ENCODE peak calls at places on chromosome 15, in four cellular contexts. One of them, this sample, is unnamed.

GRCh38 chr15:67276666-67277065 is 22.1 kb downstream of the IQCH start:
- DNase-seq in lower lobe of right lung: no peak
- DNase-seq in GM12865: no peak
- DNase-seq in fibroblast of pulmonary artery: no peak
- DNase-seq in this sample: no peak

GRCh38 chr15:22918056-22918455 is 62.1 kb downstream of the CYFIP1 start:
- DNase-seq in lower lobe of right lung: no peak
- DNase-seq in GM12865: no peak
- DNase-seq in fibroblast of pulmonary artery: peak; percentile 14
- DNase-seq in this sample: no peak

GRCh38 chr15:57551717-57552677 is 39.7 kb upstream of the MYZAP start:
- DNase-seq in lower lobe of right lung: no peak
- DNase-seq in GM12865: no peak
- DNase-seq in fibroblast of pulmonary artery: peak; percentile 90
- DNase-seq in this sample: no peak

GRCh38 chr15:62125763-62126162 is 39.3 kb downstream of the C2CD4B start:
- DNase-seq in lower lobe of right lung: no peak
- DNase-seq in GM12865: peak; percentile 31
- DNase-seq in fibroblast of pulmonary artery: peak; percentile 87
- DNase-seq in this sample: no peak

GRCh38 chr15:39188930-39189329 is 391.9 kb upstream of the THBS1 start:
- DNase-seq in lower lobe of right lung: no peak
- DNase-seq in GM12865: no peak
- DNase-seq in fibroblast of pulmonary artery: peak; percentile 92
- DNase-seq in this sample: no peak

GRCh38 chr15:100245496-100245838 is 96.3 kb downstream of the ADAMTS17 start:
- DNase-seq in lower lobe of right lung: no peak
- DNase-seq in GM12865: no peak
- DNase-seq in fibroblast of pulmonary artery: no peak
- DNase-seq in this sample: no peak

GRCh38 chr15:48794697-48795134 is 16.2 kb downstream of the CEP152 start:
- DNase-seq in lower lobe of right lung: no peak
- DNase-seq in GM12865: peak; percentile 72
- DNase-seq in fibroblast of pulmonary artery: peak; percentile 40
- DNase-seq in this sample: peak; percentile 49

GRCh38 chr15:77329202-77329601 is 90.7 kb downstream of the PEAK1 start:
- DNase-seq in lower lobe of right lung: no peak
- DNase-seq in GM12865: no peak
- DNase-seq in fibroblast of pulmonary artery: no peak
- DNase-seq in this sample: no peak

GRCh38 chr15:38300395-38300794 is 47.8 kb downstream of the SPRED1 start:
- DNase-seq in lower lobe of right lung: no peak
- DNase-seq in GM12865: peak; percentile 24
- DNase-seq in fibroblast of pulmonary artery: peak; percentile 43
- DNase-seq in this sample: no peak

GRCh38 chr15:90991587-90992285 is 2.6 kb downstream of the PRC1 start:
- DNase-seq in lower lobe of right lung: no peak
- DNase-seq in GM12865: no peak
- DNase-seq in fibroblast of pulmonary artery: no peak
- DNase-seq in this sample: no peak

GRCh38 chr15:65576669-65577068 is 34.3 kb downstream of the INTS14 start:
- DNase-seq in lower lobe of right lung: no peak
- DNase-seq in GM12865: no peak
- DNase-seq in fibroblast of pulmonary artery: peak; percentile 40
- DNase-seq in this sample: no peak

GRCh38 chr15:58934521-58934920 is 1.0 kb upstream of the SLTM start:
- DNase-seq in lower lobe of right lung: no peak
- DNase-seq in GM12865: no peak
- DNase-seq in fibroblast of pulmonary artery: no peak
- DNase-seq in this sample: no peak

GRCh38 chr15:46091860-46092450 is 457.1 kb downstream of the SQOR start:
- DNase-seq in lower lobe of right lung: no peak
- DNase-seq in GM12865: peak; percentile 25
- DNase-seq in fibroblast of pulmonary artery: peak; percentile 57
- DNase-seq in this sample: no peak

GRCh38 chr15:77025066-77025435 is 30.1 kb downstream of the PSTPIP1 start:
- DNase-seq in lower lobe of right lung: no peak
- DNase-seq in GM12865: no peak
- DNase-seq in fibroblast of pulmonary artery: no peak
- DNase-seq in this sample: no peak

GRCh38 chr15:89021224-89021623 is 67.0 kb upstream of the ABHD2 start:
- DNase-seq in lower lobe of right lung: no peak
- DNase-seq in GM12865: no peak
- DNase-seq in fibroblast of pulmonary artery: no peak
- DNase-seq in this sample: no peak

GRCh38 chr15:56821721-56822425 is 88.6 kb upstream of the ZNF280D start:
- DNase-seq in lower lobe of right lung: peak; percentile 53
- DNase-seq in GM12865: peak; percentile 79
- DNase-seq in fibroblast of pulmonary artery: peak; percentile 85
- DNase-seq in this sample: no peak

GRCh38 chr15:40762919-40763800 is 708 bp upstream of the GCHFR start:
- DNase-seq in lower lobe of right lung: peak; percentile 85
- DNase-seq in GM12865: peak; percentile 64
- DNase-seq in fibroblast of pulmonary artery: peak; percentile 50
- DNase-seq in this sample: no peak

GRCh38 chr15:29853211-29853987 is 31.1 kb upstream of the TJP1 start:
- DNase-seq in lower lobe of right lung: no peak
- DNase-seq in GM12865: no peak
- DNase-seq in fibroblast of pulmonary artery: no peak
- DNase-seq in this sample: no peak

GRCh38 chr15:45710657-45711056 is 75.8 kb downstream of the SQOR start:
- DNase-seq in lower lobe of right lung: no peak
- DNase-seq in GM12865: no peak
- DNase-seq in fibroblast of pulmonary artery: no peak
- DNase-seq in this sample: no peak

GRCh38 chr15:63107895-63108546 is 13.6 kb upstream of the LACTB start:
- DNase-seq in lower lobe of right lung: no peak
- DNase-seq in GM12865: no peak
- DNase-seq in fibroblast of pulmonary artery: peak; percentile 100
- DNase-seq in this sample: no peak

GRCh38 chr15:92938387-92938786 is 38.3 kb downstream of the CHD2 start:
- DNase-seq in lower lobe of right lung: no peak
- DNase-seq in GM12865: no peak
- DNase-seq in fibroblast of pulmonary artery: no peak
- DNase-seq in this sample: no peak
- TF ChIP-seq CTCF in lower lobe of right lung: peak; percentile 5
- TF ChIP-seq CTCF in GM12865: peak; percentile 17
- TF ChIP-seq CTCF in fibroblast of pulmonary artery: peak; percentile 36
- TF ChIP-seq CTCF in this sample: peak; percentile 16

GRCh38 chr15:47715402-47715801 is 1.9 kb upstream of the SEMA6D start:
- DNase-seq in lower lobe of right lung: no peak
- DNase-seq in GM12865: no peak
- DNase-seq in fibroblast of pulmonary artery: no peak
- DNase-seq in this sample: no peak

GRCh38 chr15:47708116-47708515 is 9.2 kb upstream of the SEMA6D start:
- DNase-seq in lower lobe of right lung: no peak
- DNase-seq in GM12865: no peak
- DNase-seq in fibroblast of pulmonary artery: no peak
- DNase-seq in this sample: no peak

GRCh38 chr15:47708595-47708994 is 8.7 kb upstream of the SEMA6D start:
- DNase-seq in lower lobe of right lung: no peak
- DNase-seq in GM12865: no peak
- DNase-seq in fibroblast of pulmonary artery: no peak
- DNase-seq in this sample: no peak

GRCh38 chr15:47715856-47716445 is 1.4 kb upstream of the SEMA6D start:
- DNase-seq in lower lobe of right lung: no peak
- DNase-seq in GM12865: no peak
- DNase-seq in fibroblast of pulmonary artery: peak; percentile 62
- DNase-seq in this sample: no peak

GRCh38 chr15:47711654-47712053 is 5.7 kb upstream of the SEMA6D start:
- DNase-seq in lower lobe of right lung: no peak
- DNase-seq in GM12865: peak; percentile 12
- DNase-seq in fibroblast of pulmonary artery: peak; percentile 40
- DNase-seq in this sample: no peak
- TF ChIP-seq CTCF in lower lobe of right lung: peak; percentile 52
- TF ChIP-seq CTCF in GM12865: peak; percentile 43
- TF ChIP-seq CTCF in fibroblast of pulmonary artery: peak; percentile 75
- TF ChIP-seq CTCF in this sample: peak; percentile 46

GRCh38 chr15:98745650-98746374 is 97.5 kb downstream of the IGF1R start:
- DNase-seq in lower lobe of right lung: no peak
- DNase-seq in GM12865: no peak
- DNase-seq in fibroblast of pulmonary artery: no peak
- DNase-seq in this sample: no peak
- TF ChIP-seq CTCF in lower lobe of right lung: no peak
- TF ChIP-seq CTCF in GM12865: no peak
- TF ChIP-seq CTCF in fibroblast of pulmonary artery: no peak
- TF ChIP-seq CTCF in this sample: no peak

GRCh38 chr15:31469801-31470545 is 143.3 kb downstream of the KLF13 start:
- DNase-seq in lower lobe of right lung: no peak
- DNase-seq in GM12865: no peak
- DNase-seq in fibroblast of pulmonary artery: no peak
- DNase-seq in this sample: no peak
- TF ChIP-seq CTCF in lower lobe of right lung: no peak
- TF ChIP-seq CTCF in GM12865: no peak
- TF ChIP-seq CTCF in fibroblast of pulmonary artery: no peak
- TF ChIP-seq CTCF in this sample: no peak

GRCh38 chr15:94135748-94136147 is 95.6 kb upstream of the MCTP2 start:
- DNase-seq in lower lobe of right lung: no peak
- DNase-seq in GM12865: peak; percentile 3
- DNase-seq in fibroblast of pulmonary artery: no peak
- DNase-seq in this sample: no peak

GRCh38 chr15:94126999-94127398 is 104.4 kb upstream of the MCTP2 start:
- DNase-seq in lower lobe of right lung: no peak
- DNase-seq in GM12865: no peak
- DNase-seq in fibroblast of pulmonary artery: no peak
- DNase-seq in this sample: no peak

GRCh38 chr15:94131875-94132274 is 99.5 kb upstream of the MCTP2 start:
- DNase-seq in lower lobe of right lung: no peak
- DNase-seq in GM12865: no peak
- DNase-seq in fibroblast of pulmonary artery: no peak
- DNase-seq in this sample: no peak
- TF ChIP-seq CTCF in lower lobe of right lung: no peak
- TF ChIP-seq CTCF in GM12865: no peak
- TF ChIP-seq CTCF in fibroblast of pulmonary artery: no peak
- TF ChIP-seq CTCF in this sample: no peak

GRCh38 chr15:84859651-84860050 is 24.8 kb upstream of the SLC28A1 start:
- DNase-seq in lower lobe of right lung: no peak
- DNase-seq in GM12865: no peak
- DNase-seq in fibroblast of pulmonary artery: no peak
- DNase-seq in this sample: no peak

GRCh38 chr15:84864429-84864795 is 20.1 kb upstream of the SLC28A1 start:
- DNase-seq in lower lobe of right lung: no peak
- DNase-seq in GM12865: no peak
- DNase-seq in fibroblast of pulmonary artery: no peak
- DNase-seq in this sample: no peak

GRCh38 chr15:84862214-84862975 is 22.1 kb upstream of the SLC28A1 start:
- DNase-seq in lower lobe of right lung: no peak
- DNase-seq in GM12865: no peak
- DNase-seq in fibroblast of pulmonary artery: no peak
- DNase-seq in this sample: no peak

GRCh38 chr15:84865074-84865569 is 19.3 kb upstream of the SLC28A1 start:
- DNase-seq in lower lobe of right lung: no peak
- DNase-seq in GM12865: no peak
- DNase-seq in fibroblast of pulmonary artery: no peak
- DNase-seq in this sample: no peak

DNA sequence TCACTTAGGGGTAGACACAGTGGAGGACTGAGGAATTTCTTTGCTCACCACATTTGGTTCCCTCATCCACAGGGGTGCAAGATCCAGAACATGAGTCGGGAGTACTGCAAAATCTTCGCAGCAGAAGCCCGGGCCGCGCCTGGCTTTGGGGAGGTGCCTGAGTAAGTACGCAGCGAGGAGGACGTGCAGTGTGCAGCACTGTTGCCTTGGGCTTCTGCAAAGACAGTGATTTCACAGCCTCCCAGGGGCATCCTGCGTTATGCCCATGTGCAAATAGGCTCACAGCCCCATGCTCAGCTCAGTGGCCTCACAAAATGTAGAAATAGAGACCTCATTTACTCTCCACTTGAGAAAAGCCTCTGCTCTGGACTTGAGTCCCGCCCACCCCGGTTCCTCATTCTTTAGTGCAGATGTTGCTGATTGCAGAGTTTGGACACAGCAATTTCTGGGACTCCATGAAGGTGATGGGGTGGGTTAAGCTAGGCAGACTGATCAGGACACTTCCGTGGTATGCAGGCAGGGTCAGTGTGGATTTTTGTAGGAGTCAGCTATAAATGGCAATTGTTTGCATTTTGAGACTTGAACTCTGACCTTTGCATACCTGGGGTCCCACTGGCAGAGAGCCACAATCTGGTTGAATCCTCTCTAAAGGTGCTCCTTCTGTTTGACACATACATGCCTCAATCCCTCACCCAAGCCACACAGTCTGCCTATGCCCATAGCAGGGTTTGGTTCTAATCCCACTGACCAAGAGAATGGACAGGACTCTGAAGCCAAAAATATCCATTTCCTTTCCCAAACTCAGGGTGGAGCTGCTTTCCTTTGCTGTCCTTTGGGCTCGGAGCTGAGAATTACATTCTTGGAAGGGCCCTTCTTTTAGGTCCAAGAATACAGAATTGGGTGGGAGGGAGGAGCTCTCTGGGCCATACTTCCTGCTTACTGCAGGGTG is 20.7 kb upstream of the SLC28A1 start:
- DNase-seq in lower lobe of right lung: no peak
- DNase-seq in GM12865: no peak
- DNase-seq in fibroblast of pulmonary artery: peak; percentile 59
- DNase-seq in this sample: no peak
- TF ChIP-seq CTCF in lower lobe of right lung: no peak
- TF ChIP-seq CTCF in GM12865: no peak
- TF ChIP-seq CTCF in fibroblast of pulmonary artery: peak; percentile 44
- TF ChIP-seq CTCF in this sample: no peak